ENCODE peak calls at places on chromosomes 7 and 10, in four cellular contexts. O is foreskin fibroblast, M is fibroblast of lung, K is NB4. U is an unnamed sample.

GRCh38 chr10:107025676-107026075 is 138.8 kb downstream of the SORCS1 start:
- DNase-seq in M (no peak), O (no peak), K (no peak), U (no peak)

GRCh38 chr10:28047061-28047460 is 48.2 kb upstream of the ODAD2 start:
- DNase-seq in O (no peak), M (peak; percentile 41), K (no peak), U (peak; percentile 59)

GRCh38 chr10:73785721-73786511 is 510 bp downstream of the ZSWIM8 start:
- DNase-seq in M (peak; percentile 70), O (peak; percentile 41), K (peak; percentile 64), U (peak; percentile 75)

GRCh38 chr7:131148258-131148657 is 179.4 kb upstream of the MKLN1 start:
- DNase-seq in M (no peak), K (no peak), O (no peak), U (no peak)

GRCh38 chr10:96370575-96371157 is 11.9 kb upstream of the OPALIN start:
- DNase-seq in M (peak; percentile 7), K (peak; percentile 69), O (no peak), U (peak; percentile 23)

GRCh38 chr7:93245525-93246432 is 13.6 kb downstream of the VPS50 start:
- DNase-seq in O (peak; percentile 7), M (peak; percentile 29), K (peak; percentile 50), U (peak; percentile 46)

GRCh38 chr7:87220026-87220733 is 648 bp upstream of the TMEM243 start:
- DNase-seq in M (peak; percentile 78), O (peak; percentile 80), K (peak; percentile 40), U (peak; percentile 66)

GRCh38 chr10:119651514-119652327 is 541 bp downstream of the BAG3 start:
- DNase-seq in M (no peak), O (no peak), K (peak; percentile 31), U (no peak)

GRCh38 chr10:94133239-94133638 is 139.5 kb downstream of the PLCE1 start:
- DNase-seq in K (no peak), O (no peak), M (peak; percentile 13), U (peak; percentile 17)

GRCh38 chr7:55158541-55158940 is 139.7 kb downstream of the EGFR start:
- DNase-seq in K (no peak), M (peak; percentile 86), O (no peak), U (peak; percentile 87)

GRCh38 chr7:85097844-85098243 is 89.0 kb downstream of the SEMA3D start:
- DNase-seq in O (no peak), M (no peak), K (no peak), U (no peak)

GRCh38 chr7:35761882-35762720 is 38.8 kb upstream of the SEPTIN7 start:
- DNase-seq in M (peak; percentile 8), O (peak; percentile 23), K (peak; percentile 43), U (peak; percentile 44)

GRCh38 chr7:114033475-114033874 is 114.7 kb upstream of the PPP1R3A start:
- DNase-seq in O (no peak), K (no peak), M (no peak), U (no peak)

GRCh38 chr7:134637934-134638719 is 8.5 kb upstream of the BPGM start:
- DNase-seq in K (no peak), O (no peak), M (no peak), U (no peak)

GRCh38 chr7:80275192-80275605 is 140.6 kb downstream of the GNAI1 start:
- DNase-seq in M (no peak), K (no peak), O (no peak), U (no peak)

GRCh38 chr7:80279760-80280159 is 145.1 kb downstream of the GNAI1 start:
- DNase-seq in O (no peak), K (no peak), M (no peak), U (no peak)

GRCh38 chr7:80273327-80273726 is 138.7 kb downstream of the GNAI1 start:
- DNase-seq in O (peak; percentile 45), M (peak; percentile 69), K (no peak), U (peak; percentile 46)

GRCh38 chr7:80278737-80279136 is 144.1 kb downstream of the GNAI1 start:
- DNase-seq in M (no peak), K (no peak), O (no peak), U (no peak)

DNA sequence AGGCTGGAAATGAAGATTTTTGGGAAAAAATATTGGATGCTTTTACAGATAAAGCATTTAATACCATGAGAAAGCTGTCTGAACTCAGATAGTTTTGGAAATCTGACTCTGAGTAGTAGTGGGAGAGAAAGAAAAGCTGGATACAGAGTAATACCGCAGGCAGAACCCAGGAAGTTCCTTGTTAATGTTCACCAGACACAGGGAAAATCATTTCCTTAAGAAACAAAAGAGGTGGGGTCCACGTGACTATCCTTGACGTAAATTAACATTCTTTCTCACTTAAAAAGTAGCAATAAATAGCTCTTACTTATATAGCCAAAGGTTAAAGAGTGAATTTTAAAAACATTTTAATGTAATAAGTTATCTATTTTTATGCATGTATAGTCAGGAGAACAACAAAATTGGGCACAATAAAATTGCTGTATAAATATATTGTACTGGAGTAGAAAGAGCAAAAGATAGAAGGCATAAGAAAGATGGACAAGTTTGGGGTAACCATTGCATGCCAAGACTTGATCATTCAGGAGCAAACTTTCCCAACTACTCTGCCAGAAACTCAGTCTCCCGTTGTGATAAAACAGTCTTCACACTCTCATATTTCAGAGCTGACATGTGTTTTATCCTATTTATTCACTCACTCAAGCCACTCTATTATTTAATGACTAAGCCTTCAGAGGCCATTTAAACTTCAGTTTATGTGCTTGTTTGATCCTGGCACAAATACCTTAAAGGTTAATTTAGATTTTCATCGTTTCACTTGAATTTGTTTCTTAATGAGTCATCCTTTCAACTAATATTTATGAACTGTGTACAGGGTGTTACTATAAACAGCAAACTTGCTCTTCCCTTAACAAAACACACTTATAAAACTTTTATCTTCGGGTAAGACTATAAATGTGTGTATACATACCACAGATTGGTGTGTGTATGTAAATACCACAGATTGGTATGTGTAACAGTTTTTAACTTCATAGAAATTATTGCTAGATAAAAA is 143.1 kb downstream of the GNAI1 start:
- DNase-seq in M (peak; percentile 59), K (no peak), O (peak; percentile 20), U (peak; percentile 65)
- TF ChIP-seq CTCF in M (no peak), K (no peak), O (no peak), U (no peak)

DNA sequence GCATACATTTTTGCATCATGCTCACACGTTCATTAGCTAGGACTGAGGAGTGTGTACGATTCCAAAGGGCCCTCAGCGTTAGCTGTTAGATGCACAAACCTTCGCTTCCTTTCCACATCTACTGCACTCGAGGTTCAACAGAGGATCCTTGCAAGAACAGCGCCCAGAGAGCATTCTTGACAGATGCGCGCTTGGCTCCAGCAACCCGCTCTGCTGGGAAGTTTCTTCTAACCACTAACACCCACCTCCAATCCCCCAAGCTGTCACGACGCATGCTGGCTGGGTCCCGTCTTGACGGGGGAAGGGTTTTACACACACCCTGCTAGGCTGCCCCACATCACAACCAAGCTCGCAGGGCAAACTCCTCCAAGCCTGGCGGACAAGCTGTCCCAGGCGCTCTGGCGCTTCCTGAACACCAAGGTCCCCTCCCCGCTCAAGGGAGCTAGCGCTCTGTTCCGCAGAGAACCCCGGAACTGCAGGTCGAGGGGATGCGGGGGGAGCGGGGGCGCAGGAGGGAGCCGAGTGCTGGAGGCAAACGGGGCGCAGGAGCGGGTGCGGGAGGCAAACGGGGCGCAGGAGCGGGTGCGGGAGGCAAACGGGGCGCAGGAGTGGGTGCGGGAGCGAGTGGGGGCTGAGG is 653 bp upstream of the ADRB1 start:
- DNase-seq in M (peak; percentile 45), O (no peak), K (peak; percentile 88), U (no peak)
- TF ChIP-seq CTCF in M (no peak), O (no peak), K (no peak), U (no peak)

GRCh38 chr7:72183835-72184234 is 228.3 kb downstream of the CALN1 start:
- DNase-seq in O (no peak), K (peak; percentile 57), M (no peak), U (no peak)
- TF ChIP-seq CTCF in O (no peak), K (peak; percentile 36), M (no peak), U (peak; percentile 52)

GRCh38 chr10:78634389-78634815 is 434.4 kb upstream of the ZMIZ1 start:
- DNase-seq in K (no peak), M (peak; percentile 81), O (no peak), U (no peak)
- TF ChIP-seq CTCF in K (no peak), M (no peak), O (no peak), U (no peak)

GRCh38 chr10:126014309-126014708 is 117.9 kb downstream of the FANK1 start:
- DNase-seq in K (no peak), O (peak; percentile 55), M (peak; percentile 90), U (peak; percentile 33)
- TF ChIP-seq CTCF in K (no peak), O (no peak), M (no peak), U (no peak)

GRCh38 chr7:44969701-44970494 is 8.9 kb downstream of the MYO1G start:
- DNase-seq in M (no peak), O (no peak), K (peak; percentile 25), U (no peak)

GRCh38 chr7:44965937-44966730 is 12.7 kb downstream of the MYO1G start:
- DNase-seq in M (no peak), K (peak; percentile 24), O (no peak), U (no peak)

GRCh38 chr7:44966731-44967538 is 11.9 kb downstream of the MYO1G start:
- DNase-seq in O (no peak), K (peak; percentile 22), M (no peak), U (no peak)

GRCh38 chr7:44969049-44969700 is 9.6 kb downstream of the MYO1G start:
- DNase-seq in M (no peak), K (no peak), O (no peak), U (no peak)

DNA sequence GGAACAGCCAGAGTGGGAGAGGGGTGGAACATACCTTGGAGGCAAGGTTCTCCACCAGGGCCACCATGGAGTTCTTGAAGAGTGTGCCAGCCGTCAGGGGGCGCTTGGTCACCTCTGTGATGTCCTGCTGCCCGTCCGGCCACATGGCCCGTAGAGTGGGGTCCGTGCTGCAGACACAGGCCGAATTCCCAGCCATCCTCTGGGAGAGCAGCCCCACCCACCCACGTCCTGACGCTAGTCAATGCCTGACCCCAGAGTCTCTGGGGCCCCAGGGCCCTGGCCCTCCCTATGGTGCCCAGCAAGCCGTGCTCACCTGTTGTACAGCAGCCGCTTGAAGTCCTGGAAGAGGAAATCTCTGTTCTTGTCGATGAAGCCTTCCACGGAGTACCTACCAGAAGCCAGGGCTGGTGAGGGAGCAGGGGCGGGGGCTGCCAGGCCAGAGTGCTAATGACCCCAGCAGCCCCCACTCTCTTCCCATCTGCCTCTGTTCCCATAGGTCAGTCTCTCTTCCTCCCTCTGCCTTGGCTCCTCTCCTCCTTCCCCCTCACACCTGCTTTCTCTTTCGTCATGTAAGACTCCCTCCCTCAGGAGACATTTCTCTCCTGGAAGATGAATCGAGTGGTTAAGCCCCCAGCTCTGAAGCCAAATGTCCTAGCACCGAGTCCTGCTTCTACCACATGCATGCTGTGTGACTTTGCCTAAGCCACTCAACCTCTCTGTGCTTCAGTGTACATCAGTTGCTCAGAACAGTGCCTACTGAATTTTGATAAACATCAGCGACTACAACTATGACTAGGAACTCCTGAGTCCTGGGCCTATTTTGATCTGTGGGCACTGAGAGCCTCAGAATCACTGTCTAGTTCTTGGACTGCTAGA is 11.0 kb downstream of the MYO1G start:
- DNase-seq in K (peak; percentile 41), M (no peak), O (no peak), U (no peak)
- TF ChIP-seq CTCF in K (peak; percentile 14), M (no peak), O (peak; percentile 9), U (peak; percentile 60)

DNA sequence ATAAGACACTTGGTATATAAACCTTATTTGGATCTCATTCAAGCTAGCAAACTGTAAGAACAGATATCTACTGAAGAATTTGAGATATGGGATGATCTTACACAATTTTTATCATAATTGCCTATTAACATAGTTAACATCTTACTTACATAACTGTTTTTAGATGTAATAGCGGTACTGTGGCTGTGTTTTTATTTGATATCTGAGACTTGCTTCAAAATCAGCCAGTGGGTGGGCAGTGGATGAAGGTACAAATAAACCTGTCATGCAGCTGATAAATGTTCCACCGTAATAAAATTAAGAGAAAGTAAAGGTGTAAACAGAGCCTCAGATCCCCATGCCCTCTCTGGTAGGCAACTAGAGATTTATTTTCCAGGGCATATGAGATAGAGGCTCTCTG is 28.4 kb upstream of the PTPRN2 start:
- DNase-seq in M (no peak), O (no peak), K (no peak), U (no peak)
- TF ChIP-seq CTCF in M (no peak), O (no peak), K (no peak), U (no peak)

GRCh38 chr7:157005456-157006204 is 4.8 kb downstream of the MNX1 start:
- DNase-seq in K (peak; percentile 30), O (no peak), M (no peak), U (no peak)
- TF ChIP-seq CTCF in K (no peak), O (no peak), M (no peak), U (no peak)

U was measured in HFFc6.